ENCODE peak calls at places on chromosome 4, in eight cellular contexts. O is NCI-H1092, Z is NAMALWA, Q is brain microvascular endothelial cell, K is esophagus muscularis mucosa, L is AG20443, V is fibroblast of pulmonary artery, D is spleen. P is an unnamed sample.

GRCh38 chr4:97262769-97263168 is 880.5 kb downstream of the STPG2 start:
- DNase-seq in Z (no peak), O (no peak), L (no peak), D (no peak), Q (no peak), K (no peak), V (no peak), P (no peak)

GRCh38 chr4:10706236-10706635 is 21.7 kb upstream of the CLNK start:
- DNase-seq in K (no peak), Z (no peak), V (peak), Q (no peak), O (no peak), D (no peak), L (no peak), P (no peak)

GRCh38 chr4:51923343-51923742 is 80.4 kb downstream of the DCUN1D4 start:
- DNase-seq in Z (no peak), O (no peak), D (no peak), K (no peak), L (no peak), V (no peak), Q (no peak), P (no peak)

GRCh38 chr4:71456841-71457240 is 118.0 kb downstream of the SLC4A4 start:
- DNase-seq in O (no peak), V (peak), L (peak), Q (peak), Z (no peak), D (no peak), K (no peak), P (no peak)

GRCh38 chr4:170003071-170004070 is 22.8 kb downstream of the MFAP3L start:
- DNase-seq in D (no peak), Z (no peak), L (no peak), O (no peak), K (no peak), Q (no peak), V (no peak), P (no peak)

GRCh38 chr4:130747842-130748241 is 1651.9 kb downstream of the C4orf33 start:
- DNase-seq in V (peak), K (no peak), O (no peak), L (no peak), Q (no peak), Z (peak), D (no peak), P (no peak)

GRCh38 chr4:38462659-38463058 is 201.3 kb upstream of the KLF3 start:
- DNase-seq in K (no peak), L (no peak), Z (no peak), V (no peak), D (no peak), O (no peak), Q (no peak), P (no peak)

GRCh38 chr4:99868126-99868596 is 26.1 kb downstream of the LAMTOR3 start:
- DNase-seq in K (no peak), L (peak), V (peak), Z (no peak), D (no peak), O (no peak), Q (peak), P (no peak)

P was measured in vagina.